ENCODE peak calls at places on chromosomes 16 and 17, in seven cellular contexts. N is tibial nerve, F is A549, A is body of pancreas, U is PC-9, T is left ventricle myocardium inferior, S is aorta. I is an unnamed sample. For H3K4me1, the result is how much of the 10 kb centered on the place peaks cover.

GRCh38 chr17:72518810-72519597 is 398.2 kb downstream of the SOX9 start:
- DNase-seq in F (peak), S (no peak), N (no peak), T (no peak), A (peak), U (no peak), I (no peak)

GRCh38 chr17:50047488-50048126 is 8.3 kb upstream of the ITGA3 start:
- DNase-seq in U (no peak), F (no peak), T (no peak), A (no peak), N (no peak), S (no peak), I (no peak)

GRCh38 chr16:4924593-4925378 is 12.2 kb downstream of the PPL start:
- DNase-seq in N (no peak), F (no peak), T (no peak), U (peak), S (no peak), A (peak), I (no peak)

GRCh38 chr17:6046431-6046830 is 23.7 kb upstream of the WSCD1 start:
- DNase-seq in S (no peak), A (no peak), N (no peak), T (no peak), U (no peak), F (no peak), I (no peak)

GRCh38 chr16:89907055-89907814 is 11.4 kb upstream of the MC1R start:
- DNase-seq in U (no peak), N (no peak), S (no peak), F (no peak), T (no peak), A (no peak), I (peak)

GRCh38 chr17:75344664-75345063 is 55.4 kb upstream of the SLC25A19 start:
- DNase-seq in A (no peak), F (no peak), S (no peak), U (no peak), T (no peak), N (no peak), I (peak)

GRCh38 chr17:38560503-38561318 is 45.0 kb downstream of the SRCIN1 start:
- DNase-seq in U (no peak), F (no peak), N (no peak), T (no peak), A (no peak), S (no peak), I (peak)

GRCh38 chr16:89006036-89006752 is 29.2 kb upstream of the CBFA2T3 start:
- DNase-seq in F (no peak), T (no peak), N (no peak), U (no peak), A (no peak), S (peak), I (no peak)

GRCh38 chr16:81946206-81946605 is 65.1 kb downstream of the SDR42E1 start:
- DNase-seq in A (no peak), N (no peak), T (no peak), F (no peak), S (no peak), U (no peak), I (no peak)

GRCh38 chr16:52624891-52625290 is 77.9 kb upstream of the TOX3 start:
- DNase-seq in U (no peak), S (no peak), A (no peak), T (no peak), F (no peak), N (no peak), I (no peak)

GRCh38 chr17:15469260-15469659 is 1.8 kb upstream of the CDRT4 start:
- DNase-seq in T (peak), U (no peak), N (peak), F (no peak), A (no peak), S (no peak), I (no peak)

GRCh38 chr17:82860606-82861392 is 21.0 kb upstream of the ZNF750 start:
- DNase-seq in T (no peak), N (no peak), A (no peak), S (no peak), U (no peak), F (no peak), I (no peak)
- H3K4me1 ChIP-seq in T (half or more), N (under half), A (under half), S (under half), U (half or more), F (under half), I (under half)

DNA sequence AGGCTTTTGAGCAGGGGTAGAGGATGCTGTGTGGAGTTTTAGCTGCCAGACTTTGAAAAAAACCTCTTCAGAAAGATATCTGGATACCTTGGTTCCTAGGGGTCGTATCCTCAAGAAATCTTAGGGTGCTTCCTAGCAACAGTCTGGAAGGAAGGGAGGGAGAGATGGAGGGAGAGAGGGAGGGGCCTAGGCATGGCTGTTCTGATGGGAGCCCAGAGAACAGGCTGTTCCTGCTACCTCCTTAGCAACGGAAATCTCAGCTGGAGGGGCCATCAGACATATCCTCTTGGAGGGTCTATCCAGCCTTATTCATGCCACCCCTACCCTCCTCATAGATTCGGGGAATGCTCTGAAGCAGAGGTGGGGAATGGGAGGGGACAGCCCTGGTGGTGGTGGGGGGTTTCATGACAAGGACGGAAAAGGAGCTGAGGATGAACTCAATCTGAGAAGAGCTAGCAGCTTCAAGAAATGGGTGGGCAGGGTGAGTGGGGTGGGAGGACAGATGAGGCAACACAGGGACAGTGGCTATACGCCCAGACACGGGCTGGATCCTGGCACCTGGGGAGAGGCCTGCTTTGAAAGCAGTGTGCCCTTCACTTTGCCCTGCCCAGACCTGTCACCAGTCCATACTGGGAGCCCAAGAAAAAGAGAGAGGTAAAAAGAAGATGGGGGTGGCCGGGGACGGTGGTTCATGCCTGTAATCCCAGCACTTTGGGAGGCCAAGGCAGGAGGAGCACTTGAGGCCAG is 2.9 kb upstream of the THRA start:
- DNase-seq in N (no peak), S (no peak), F (no peak), A (no peak), U (no peak), T (no peak), I (peak)
- H3K27ac ChIP-seq in N (no peak), S (no peak), F (no peak), A (no peak), U (no peak), T (peak), I (no peak)

GRCh38 chr17:35587074-35587961 is at the start of gene AP2B1:
- DNase-seq in F (peak), U (peak), A (peak), S (peak), T (peak), N (peak), I (peak)

GRCh38 chr17:35586569-35587073 is 501 bp upstream of the AP2B1 start:
- DNase-seq in U (no peak), F (no peak), A (no peak), N (no peak), T (no peak), S (no peak), I (no peak)

GRCh38 chr17:35596072-35596471 is 8.9 kb downstream of the AP2B1 start:
- DNase-seq in T (no peak), F (no peak), A (no peak), N (no peak), U (no peak), S (no peak), I (no peak)

GRCh38 chr17:35588196-35588920 is 1.2 kb downstream of the AP2B1 start:
- DNase-seq in N (no peak), U (peak), S (no peak), A (no peak), F (peak), T (no peak), I (no peak)

DNA sequence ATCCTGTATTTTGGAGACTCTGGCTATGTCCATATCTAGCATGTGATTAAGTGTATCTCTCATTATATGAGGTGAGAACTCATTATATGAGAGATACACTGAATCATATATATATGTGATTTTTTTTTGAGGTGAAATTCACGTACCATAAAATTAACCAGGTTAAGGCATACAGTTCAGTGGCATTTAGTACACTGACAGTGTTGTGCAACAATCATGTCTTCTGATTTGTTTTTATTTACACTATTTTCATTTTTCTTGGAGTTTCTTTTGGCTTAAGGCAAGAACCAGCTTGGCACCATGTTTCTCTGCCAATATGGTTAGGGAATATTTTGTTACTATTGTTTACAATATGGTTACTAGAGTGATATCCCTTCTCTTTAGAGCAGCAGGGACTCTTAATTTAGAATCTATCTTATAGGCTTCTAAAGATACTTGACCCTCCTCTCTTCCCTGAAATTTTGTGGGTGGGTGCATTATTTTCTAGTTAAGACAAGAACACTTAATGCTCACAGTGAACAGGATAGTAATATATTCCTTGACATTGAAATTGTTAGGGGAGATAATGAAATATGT is 3.2 kb downstream of the AP2B1 start:
- DNase-seq in F (no peak), N (no peak), U (no peak), A (no peak), S (no peak), T (no peak), I (no peak)
- H3K4me1 ChIP-seq in F (under half), N (under half), U (under half), A (under half), S (under half), T (half or more), I (under half)

DNA sequence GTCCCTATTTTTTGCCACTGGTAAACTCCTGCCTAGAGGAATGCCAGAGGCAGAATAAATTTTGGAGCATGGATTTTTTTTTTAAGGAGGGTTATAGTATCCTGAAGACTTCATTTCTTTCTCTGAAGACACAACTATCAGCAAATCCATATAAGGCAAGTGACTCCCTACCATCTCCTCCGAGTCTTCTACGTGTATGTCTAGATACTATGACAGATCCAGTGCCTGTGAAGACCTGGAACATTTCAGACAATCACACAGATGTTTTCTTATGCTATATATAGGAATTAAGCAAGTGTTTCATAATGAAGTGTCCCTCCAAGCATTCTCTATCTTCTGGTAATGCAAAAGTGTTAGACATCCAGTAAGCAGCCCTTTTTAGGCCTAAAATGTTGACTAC is 255.5 kb upstream of the TBX2 start:
- DNase-seq in T (no peak), N (no peak), S (no peak), U (no peak), A (no peak), F (no peak), I (no peak)
- H3K27ac ChIP-seq in T (peak), N (no peak), S (no peak), U (no peak), A (no peak), F (no peak), I (no peak)

GRCh38 chr16:56605475-56605874 is 2.9 kb upstream of the MT2A start:
- DNase-seq in A (no peak), U (no peak), T (no peak), F (no peak), N (no peak), S (no peak), I (no peak)
- H3K4me1 ChIP-seq in A (under half), U (half or more), T (under half), F (under half), N (under half), S (under half), I (under half)

DNA sequence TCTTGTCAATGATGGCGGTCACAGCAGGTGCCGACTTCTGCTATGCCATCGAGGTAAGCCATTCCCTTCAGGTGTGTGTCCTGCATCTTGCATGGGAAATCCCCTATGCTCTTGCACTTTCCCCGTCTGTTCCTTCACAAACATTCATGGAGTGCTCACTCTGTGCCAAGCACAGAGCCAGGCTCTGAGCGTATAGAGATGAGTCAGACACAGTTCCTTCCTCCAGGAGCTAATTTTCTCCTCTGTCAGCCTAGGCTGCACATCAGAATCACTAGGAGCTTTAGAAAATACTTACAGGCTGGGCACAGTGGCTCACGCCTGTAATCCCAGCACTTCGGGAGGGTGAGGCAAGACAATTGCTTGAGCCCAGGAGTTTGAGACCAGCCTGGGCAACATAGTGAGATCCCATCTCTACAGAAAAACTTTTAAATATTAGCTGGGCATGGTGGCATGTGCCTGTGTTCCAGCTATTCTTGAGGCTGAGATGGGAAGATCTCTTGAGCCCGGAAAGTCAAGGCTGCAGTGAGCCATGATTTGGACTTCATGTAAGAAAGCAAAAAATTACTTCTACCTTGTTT is 14.1 kb downstream of the PRMT7 start:
- DNase-seq in N (no peak), S (no peak), U (no peak), A (no peak), T (no peak), F (no peak), I (no peak)
- H3K27ac ChIP-seq in N (no peak), S (no peak), U (no peak), A (no peak), T (no peak), F (no peak), I (no peak)

GRCh38 chr16:17346441-17346773 is 124.4 kb downstream of the XYLT1 start:
- DNase-seq in F (no peak), A (no peak), T (no peak), S (no peak), N (no peak), U (no peak), I (no peak)

GRCh38 chr16:17342031-17342430 is 128.7 kb downstream of the XYLT1 start:
- DNase-seq in F (no peak), A (no peak), N (no peak), U (no peak), T (no peak), S (no peak), I (no peak)

GRCh38 chr16:17343028-17343427 is 127.7 kb downstream of the XYLT1 start:
- DNase-seq in F (no peak), A (no peak), U (no peak), S (no peak), T (no peak), N (no peak), I (no peak)

GRCh38 chr16:17345043-17345442 is 125.7 kb downstream of the XYLT1 start:
- DNase-seq in N (peak), S (no peak), U (no peak), A (no peak), F (no peak), T (peak), I (no peak)

GRCh38 chr16:17343729-17344128 is 127.0 kb downstream of the XYLT1 start:
- DNase-seq in F (no peak), U (no peak), S (no peak), N (no peak), A (no peak), T (no peak), I (no peak)
- H3K4me1 ChIP-seq in F (under half), U (under half), S (under half), N (under half), A (under half), T (half or more), I (under half)

GRCh38 chr17:81428945-81429344 is 33.7 kb downstream of the BAHCC1 start:
- DNase-seq in S (no peak), A (no peak), U (no peak), N (no peak), T (no peak), F (no peak), I (no peak)
- H3K27ac ChIP-seq in S (no peak), A (peak), U (no peak), N (no peak), T (peak), F (peak), I (no peak)

I was measured in Karpas-422.